ENCODE peak calls at places on chromosomes 4 and X, in seven cellular contexts. F is glutamatergic neuron; W is brain microvascular endothelial cell; H is activated T-cell treated with anti-CD3 and anti-CD28 coated beads, Interleukin-2, amount 50 U/mL, for 1 hour; N is T-cell; X is mammary epithelial cell; C is stimulated activated CD8-positive, alpha-beta memory T cell treated with anti-CD3 and anti-CD28 coated beads, Interleukin-7, amount 100 ng/mL, for 24 hours. Y is an unnamed sample.

GRCh38 chr4:56184214-56184613 is 203.1 kb downstream of the AASDH start:
- DNase-seq in W (no peak), X (no peak), F (no peak), H (no peak), N (no peak), C (no peak), Y (no peak)

GRCh38 chr4:189235599-189235998 is 705.1 kb upstream of the FRG1 start:
- DNase-seq in C (no peak), W (no peak), N (no peak), F (no peak), X (no peak), H (no peak), Y (no peak)

GRCh38 chrX:41785685-41786084 is 61.7 kb downstream of the GPR82 start:
- DNase-seq in W (peak), N (no peak), X (peak), C (no peak), F (no peak), H (no peak), Y (no peak)

GRCh38 chr4:83454626-83455025 is 997 bp downstream of the HELQ start:
- DNase-seq in N (no peak), C (no peak), W (peak), F (no peak), H (no peak), X (peak), Y (no peak)

GRCh38 chr4:20288846-20289512 is 37.3 kb downstream of the SLIT2 start:
- DNase-seq in H (no peak), F (no peak), W (no peak), C (no peak), N (no peak), X (peak), Y (no peak)

GRCh38 chrX:108437789-108438623 is at the start of gene COL4A6:
- DNase-seq in F (peak), X (peak), W (peak), H (no peak), N (no peak), C (no peak), Y (no peak)

GRCh38 chrX:72081605-72082320 is 50.0 kb downstream of the RTL5 start:
- DNase-seq in H (no peak), F (no peak), X (no peak), N (no peak), C (no peak), W (no peak), Y (no peak)

GRCh38 chr4:7756561-7757355 is 182.9 kb downstream of the AFAP1 start:
- DNase-seq in W (no peak), X (peak), N (no peak), H (no peak), F (no peak), C (no peak), Y (no peak)

GRCh38 chrX:83416273-83416672 is 91.8 kb upstream of the POU3F4 start:
- DNase-seq in F (no peak), H (no peak), W (no peak), C (no peak), N (no peak), X (no peak), Y (no peak)

GRCh38 chrX:39724544-39724943 is 373.2 kb downstream of the BCOR start:
- DNase-seq in X (no peak), W (no peak), F (no peak), N (no peak), H (no peak), C (no peak), Y (no peak)

GRCh38 chr4:40850496-40850895 is 100.7 kb downstream of the NSUN7 start:
- DNase-seq in F (no peak), H (no peak), X (no peak), N (no peak), C (no peak), W (no peak), Y (no peak)

GRCh38 chrX:20056704-20057103 is 60.0 kb downstream of the MAP7D2 start:
- DNase-seq in W (no peak), F (no peak), N (no peak), X (peak), H (no peak), C (no peak), Y (no peak)

GRCh38 chrX:111349098-111349497 is 62.9 kb downstream of the DCX start:
- DNase-seq in N (no peak), H (no peak), F (no peak), C (no peak), W (no peak), X (no peak), Y (no peak)

Y was measured in SW 1271.